ENCODE peak calls at places on chromosomes 2 and 18, in five cellular contexts. One of them, this sample, is unnamed.

GRCh38 chr2:197708331-197708730 is 3.2 kb downstream of the MARS2 start:
- DNase-seq in mesenchymal stem cell: peak; percentile 49
- DNase-seq in foreskin keratinocyte: peak; percentile 84
- DNase-seq in heart left ventricle: no peak
- DNase-seq in effector memory CD4-positive, alpha-beta T cell: no peak
- DNase-seq in this sample: no peak

GRCh38 chr2:29920130-29920577 is 1.2 kb downstream of the ALK start:
- DNase-seq in mesenchymal stem cell: peak; percentile 28
- DNase-seq in foreskin keratinocyte: peak; percentile 25
- DNase-seq in heart left ventricle: peak; percentile 53
- DNase-seq in effector memory CD4-positive, alpha-beta T cell: no peak
- DNase-seq in this sample: peak; percentile 85

GRCh38 chr2:28404086-28404485 is 11.4 kb downstream of the FOSL2 start:
- DNase-seq in mesenchymal stem cell: no peak
- DNase-seq in foreskin keratinocyte: no peak
- DNase-seq in heart left ventricle: no peak
- DNase-seq in effector memory CD4-positive, alpha-beta T cell: no peak
- DNase-seq in this sample: no peak

GRCh38 chr2:694174-694573 is 17.0 kb upstream of the TMEM18 start:
- DNase-seq in mesenchymal stem cell: peak; percentile 53
- DNase-seq in foreskin keratinocyte: no peak
- DNase-seq in heart left ventricle: no peak
- DNase-seq in effector memory CD4-positive, alpha-beta T cell: no peak
- DNase-seq in this sample: no peak

GRCh38 chr2:136112317-136112891 is 5.5 kb downstream of the CXCR4 start:
- DNase-seq in mesenchymal stem cell: no peak
- DNase-seq in foreskin keratinocyte: no peak
- DNase-seq in heart left ventricle: no peak
- DNase-seq in effector memory CD4-positive, alpha-beta T cell: no peak
- DNase-seq in this sample: no peak

GRCh38 chr18:47380153-47380552 is 128.7 kb upstream of the SKOR2 start:
- DNase-seq in mesenchymal stem cell: no peak
- DNase-seq in foreskin keratinocyte: no peak
- DNase-seq in heart left ventricle: no peak
- DNase-seq in effector memory CD4-positive, alpha-beta T cell: no peak
- DNase-seq in this sample: no peak

GRCh38 chr18:68916734-68917133 is 118.9 kb downstream of the CCDC102B start:
- DNase-seq in mesenchymal stem cell: no peak
- DNase-seq in foreskin keratinocyte: peak; percentile 75
- DNase-seq in heart left ventricle: no peak
- DNase-seq in effector memory CD4-positive, alpha-beta T cell: no peak
- DNase-seq in this sample: no peak

GRCh38 chr2:69436594-69436936 is 670 bp downstream of the NFU1 start:
- DNase-seq in mesenchymal stem cell: no peak
- DNase-seq in foreskin keratinocyte: no peak
- DNase-seq in heart left ventricle: no peak
- DNase-seq in effector memory CD4-positive, alpha-beta T cell: no peak
- DNase-seq in this sample: no peak

GRCh38 chr18:57846258-57846657 is 43.1 kb upstream of the ATP8B1 start:
- DNase-seq in mesenchymal stem cell: peak; percentile 49
- DNase-seq in foreskin keratinocyte: peak; percentile 60
- DNase-seq in heart left ventricle: no peak
- DNase-seq in effector memory CD4-positive, alpha-beta T cell: no peak
- DNase-seq in this sample: peak; percentile 82

GRCh38 chr2:196330645-196331044 is 159.3 kb upstream of the STK17B start:
- DNase-seq in mesenchymal stem cell: no peak
- DNase-seq in foreskin keratinocyte: no peak
- DNase-seq in heart left ventricle: no peak
- DNase-seq in effector memory CD4-positive, alpha-beta T cell: no peak
- DNase-seq in this sample: peak; percentile 46

GRCh38 chr2:178796079-178796677 is 11.0 kb downstream of the TTN start:
- DNase-seq in mesenchymal stem cell: peak; percentile 38
- DNase-seq in foreskin keratinocyte: peak; percentile 23
- DNase-seq in heart left ventricle: no peak
- DNase-seq in effector memory CD4-positive, alpha-beta T cell: no peak
- DNase-seq in this sample: peak; percentile 41

GRCh38 chr2:154992826-154993225 is 294.3 kb downstream of the KCNJ3 start:
- DNase-seq in mesenchymal stem cell: no peak
- DNase-seq in foreskin keratinocyte: no peak
- DNase-seq in heart left ventricle: peak; percentile 7
- DNase-seq in effector memory CD4-positive, alpha-beta T cell: no peak
- DNase-seq in this sample: no peak

GRCh38 chr2:20666364-20667150 is at the start of gene GDF7:
- DNase-seq in mesenchymal stem cell: peak; percentile 32
- DNase-seq in foreskin keratinocyte: no peak
- DNase-seq in heart left ventricle: peak; percentile 62
- DNase-seq in effector memory CD4-positive, alpha-beta T cell: peak; percentile 6
- DNase-seq in this sample: no peak

GRCh38 chr2:28956415-28956826 is 24.7 kb upstream of the TOGARAM2 start:
- DNase-seq in mesenchymal stem cell: peak; percentile 54
- DNase-seq in foreskin keratinocyte: no peak
- DNase-seq in heart left ventricle: no peak
- DNase-seq in effector memory CD4-positive, alpha-beta T cell: no peak
- DNase-seq in this sample: peak; percentile 47

GRCh38 chr2:138948070-138948539 is 167.9 kb upstream of the NXPH2 start:
- DNase-seq in mesenchymal stem cell: peak; percentile 97
- DNase-seq in foreskin keratinocyte: peak; percentile 99
- DNase-seq in heart left ventricle: peak; percentile 21
- DNase-seq in effector memory CD4-positive, alpha-beta T cell: no peak
- DNase-seq in this sample: peak; percentile 91

GRCh38 chr2:152171733-152172132 is 3.8 kb downstream of the STAM2 start:
- DNase-seq in mesenchymal stem cell: peak; percentile 24
- DNase-seq in foreskin keratinocyte: peak; percentile 67
- DNase-seq in heart left ventricle: no peak
- DNase-seq in effector memory CD4-positive, alpha-beta T cell: no peak
- DNase-seq in this sample: no peak

GRCh38 chr2:46814562-46814961 is 101.0 kb downstream of the MCFD2 start:
- DNase-seq in mesenchymal stem cell: no peak
- DNase-seq in foreskin keratinocyte: no peak
- DNase-seq in heart left ventricle: no peak
- DNase-seq in effector memory CD4-positive, alpha-beta T cell: no peak
- DNase-seq in this sample: no peak

GRCh38 chr18:2651981-2652380 is 3.5 kb upstream of the SMCHD1 start:
- DNase-seq in mesenchymal stem cell: no peak
- DNase-seq in foreskin keratinocyte: no peak
- DNase-seq in heart left ventricle: no peak
- DNase-seq in effector memory CD4-positive, alpha-beta T cell: no peak
- DNase-seq in this sample: no peak

GRCh38 chr2:30261695-30262211 is 30.4 kb downstream of the LBH start:
- DNase-seq in mesenchymal stem cell: no peak
- DNase-seq in foreskin keratinocyte: no peak
- DNase-seq in heart left ventricle: no peak
- DNase-seq in effector memory CD4-positive, alpha-beta T cell: no peak
- DNase-seq in this sample: no peak

GRCh38 chr18:22624171-22624570 is 206.5 kb upstream of the CTAGE1 start:
- DNase-seq in mesenchymal stem cell: no peak
- DNase-seq in foreskin keratinocyte: no peak
- DNase-seq in heart left ventricle: no peak
- DNase-seq in effector memory CD4-positive, alpha-beta T cell: no peak
- DNase-seq in this sample: no peak

GRCh38 chr2:63035686-63036085 is 14.9 kb upstream of the OTX1 start:
- DNase-seq in mesenchymal stem cell: no peak
- DNase-seq in foreskin keratinocyte: no peak
- DNase-seq in heart left ventricle: no peak
- DNase-seq in effector memory CD4-positive, alpha-beta T cell: no peak
- DNase-seq in this sample: peak; percentile 39

GRCh38 chr2:157874997-157875719 is 972 bp downstream of the ACVR1 start:
- DNase-seq in mesenchymal stem cell: peak; percentile 82
- DNase-seq in foreskin keratinocyte: peak; percentile 92
- DNase-seq in heart left ventricle: peak; percentile 46
- DNase-seq in effector memory CD4-positive, alpha-beta T cell: no peak
- DNase-seq in this sample: peak; percentile 44

GRCh38 chr2:227608469-227609338 is 5.9 kb downstream of the SCYGR3 start:
- DNase-seq in mesenchymal stem cell: no peak
- DNase-seq in foreskin keratinocyte: no peak
- DNase-seq in heart left ventricle: no peak
- DNase-seq in effector memory CD4-positive, alpha-beta T cell: no peak
- DNase-seq in this sample: no peak

GRCh38 chr2:15243762-15244161 is 317.4 kb downstream of the NBAS start:
- DNase-seq in mesenchymal stem cell: peak; percentile 20
- DNase-seq in foreskin keratinocyte: peak; percentile 45
- DNase-seq in heart left ventricle: no peak
- DNase-seq in effector memory CD4-positive, alpha-beta T cell: no peak
- DNase-seq in this sample: peak; percentile 68

GRCh38 chr18:77478619-77479018 is 229.0 kb downstream of the GALR1 start:
- DNase-seq in mesenchymal stem cell: no peak
- DNase-seq in foreskin keratinocyte: no peak
- DNase-seq in heart left ventricle: peak; percentile 76
- DNase-seq in effector memory CD4-positive, alpha-beta T cell: no peak
- DNase-seq in this sample: no peak

GRCh38 chr2:84496386-84496785 is 19.9 kb upstream of the DNAH6 start:
- DNase-seq in mesenchymal stem cell: no peak
- DNase-seq in foreskin keratinocyte: peak; percentile 65
- DNase-seq in heart left ventricle: no peak
- DNase-seq in effector memory CD4-positive, alpha-beta T cell: no peak
- DNase-seq in this sample: no peak

GRCh38 chr2:72147303-72147970 is at the start of gene CYP26B1:
- DNase-seq in mesenchymal stem cell: no peak
- DNase-seq in foreskin keratinocyte: no peak
- DNase-seq in heart left ventricle: peak; percentile 17
- DNase-seq in effector memory CD4-positive, alpha-beta T cell: no peak
- DNase-seq in this sample: peak; percentile 43

GRCh38 chr2:203720922-203721672 is 14.7 kb downstream of the CD28 start:
- DNase-seq in mesenchymal stem cell: no peak
- DNase-seq in foreskin keratinocyte: no peak
- DNase-seq in heart left ventricle: no peak
- DNase-seq in effector memory CD4-positive, alpha-beta T cell: no peak
- DNase-seq in this sample: no peak

GRCh38 chr2:287471-287885 is 413 bp downstream of the ALKAL2 start:
- DNase-seq in mesenchymal stem cell: peak; percentile 45
- DNase-seq in foreskin keratinocyte: no peak
- DNase-seq in heart left ventricle: no peak
- DNase-seq in effector memory CD4-positive, alpha-beta T cell: no peak
- DNase-seq in this sample: peak; percentile 35

GRCh38 chr18:78240867-78241266 is 738.8 kb upstream of the SALL3 start:
- DNase-seq in mesenchymal stem cell: no peak
- DNase-seq in foreskin keratinocyte: no peak
- DNase-seq in heart left ventricle: no peak
- DNase-seq in effector memory CD4-positive, alpha-beta T cell: no peak
- DNase-seq in this sample: no peak

GRCh38 chr2:158539176-158539895 is 82.6 kb downstream of the PKP4 start:
- DNase-seq in mesenchymal stem cell: peak; percentile 67
- DNase-seq in foreskin keratinocyte: peak; percentile 82
- DNase-seq in heart left ventricle: peak; percentile 39
- DNase-seq in effector memory CD4-positive, alpha-beta T cell: no peak
- DNase-seq in this sample: peak; percentile 90

GRCh38 chr2:39981877-39982276 is 202.8 kb upstream of the THUMPD2 start:
- DNase-seq in mesenchymal stem cell: no peak
- DNase-seq in foreskin keratinocyte: no peak
- DNase-seq in heart left ventricle: no peak
- DNase-seq in effector memory CD4-positive, alpha-beta T cell: no peak
- DNase-seq in this sample: no peak

GRCh38 chr18:77560334-77560970 is 310.8 kb downstream of the GALR1 start:
- DNase-seq in mesenchymal stem cell: no peak
- DNase-seq in foreskin keratinocyte: peak; percentile 0
- DNase-seq in heart left ventricle: no peak
- DNase-seq in effector memory CD4-positive, alpha-beta T cell: no peak
- DNase-seq in this sample: no peak

GRCh38 chr2:47626664-47627063 is 156.3 kb upstream of the MSH6 start:
- DNase-seq in mesenchymal stem cell: no peak
- DNase-seq in foreskin keratinocyte: no peak
- DNase-seq in heart left ventricle: no peak
- DNase-seq in effector memory CD4-positive, alpha-beta T cell: no peak
- DNase-seq in this sample: no peak

GRCh38 chr2:134310450-134311079 is 56.7 kb downstream of the MGAT5 start:
- DNase-seq in mesenchymal stem cell: no peak
- DNase-seq in foreskin keratinocyte: no peak
- DNase-seq in heart left ventricle: no peak
- DNase-seq in effector memory CD4-positive, alpha-beta T cell: no peak
- DNase-seq in this sample: no peak
- H3K4me1 ChIP-seq in mesenchymal stem cell: peaks cover 8% of the 10 kb centered on the region
- H3K4me1 ChIP-seq in foreskin keratinocyte: peaks cover 12% of the 10 kb centered on the region
- H3K4me1 ChIP-seq in heart left ventricle: peaks cover 55% of the 10 kb centered on the region
- H3K4me1 ChIP-seq in effector memory CD4-positive, alpha-beta T cell: peaks cover 14% of the 10 kb centered on the region
- H3K4me1 ChIP-seq in this sample: peaks cover 11% of the 10 kb centered on the region

GRCh38 chr2:240573516-240574385 is 5.5 kb downstream of the RNPEPL1 start:
- DNase-seq in mesenchymal stem cell: no peak
- DNase-seq in foreskin keratinocyte: no peak
- DNase-seq in heart left ventricle: no peak
- DNase-seq in effector memory CD4-positive, alpha-beta T cell: no peak
- DNase-seq in this sample: no peak

GRCh38 chr2:240573071-240573515 is 4.8 kb downstream of the RNPEPL1 start:
- DNase-seq in mesenchymal stem cell: no peak
- DNase-seq in foreskin keratinocyte: no peak
- DNase-seq in heart left ventricle: no peak
- DNase-seq in effector memory CD4-positive, alpha-beta T cell: no peak
- DNase-seq in this sample: no peak

GRCh38 chr2:240571314-240571973 is 3.2 kb downstream of the RNPEPL1 start:
- DNase-seq in mesenchymal stem cell: no peak
- DNase-seq in foreskin keratinocyte: no peak
- DNase-seq in heart left ventricle: no peak
- DNase-seq in effector memory CD4-positive, alpha-beta T cell: no peak
- DNase-seq in this sample: no peak

GRCh38 chr2:240570531-240571313 is 2.4 kb downstream of the RNPEPL1 start:
- DNase-seq in mesenchymal stem cell: no peak
- DNase-seq in foreskin keratinocyte: no peak
- DNase-seq in heart left ventricle: no peak
- DNase-seq in effector memory CD4-positive, alpha-beta T cell: no peak
- DNase-seq in this sample: no peak

GRCh38 chr2:240572141-240573031 is 4.1 kb downstream of the RNPEPL1 start:
- DNase-seq in mesenchymal stem cell: no peak
- DNase-seq in foreskin keratinocyte: no peak
- DNase-seq in heart left ventricle: no peak
- DNase-seq in effector memory CD4-positive, alpha-beta T cell: no peak
- DNase-seq in this sample: no peak
- H3K4me1 ChIP-seq in mesenchymal stem cell: peaks cover 34% of the 10 kb centered on the region
- H3K4me1 ChIP-seq in foreskin keratinocyte: no peaks in the 10 kb centered on the region
- H3K4me1 ChIP-seq in heart left ventricle: peaks cover 30% of the 10 kb centered on the region
- H3K4me1 ChIP-seq in effector memory CD4-positive, alpha-beta T cell: peaks cover 35% of the 10 kb centered on the region
- H3K4me1 ChIP-seq in this sample: peaks cover 2% of the 10 kb centered on the region

GRCh38 chr2:128316777-128317185 is 1.9 kb downstream of the HS6ST1 start:
- DNase-seq in mesenchymal stem cell: no peak
- DNase-seq in foreskin keratinocyte: no peak
- DNase-seq in heart left ventricle: no peak
- DNase-seq in effector memory CD4-positive, alpha-beta T cell: no peak
- DNase-seq in this sample: no peak

GRCh38 chr2:128314348-128315121 is 4.1 kb downstream of the HS6ST1 start:
- DNase-seq in mesenchymal stem cell: no peak
- DNase-seq in foreskin keratinocyte: no peak
- DNase-seq in heart left ventricle: peak; percentile 6
- DNase-seq in effector memory CD4-positive, alpha-beta T cell: no peak
- DNase-seq in this sample: no peak

GRCh38 chr2:128315829-128316776 is 2.6 kb downstream of the HS6ST1 start:
- DNase-seq in mesenchymal stem cell: peak; percentile 80
- DNase-seq in foreskin keratinocyte: peak; percentile 30
- DNase-seq in heart left ventricle: peak; percentile 8
- DNase-seq in effector memory CD4-positive, alpha-beta T cell: no peak
- DNase-seq in this sample: no peak

GRCh38 chr2:128314026-128314347 is 4.7 kb downstream of the HS6ST1 start:
- DNase-seq in mesenchymal stem cell: no peak
- DNase-seq in foreskin keratinocyte: no peak
- DNase-seq in heart left ventricle: no peak
- DNase-seq in effector memory CD4-positive, alpha-beta T cell: no peak
- DNase-seq in this sample: no peak

GRCh38 chr2:128315122-128315828 is 3.4 kb downstream of the HS6ST1 start:
- DNase-seq in mesenchymal stem cell: no peak
- DNase-seq in foreskin keratinocyte: no peak
- DNase-seq in heart left ventricle: peak; percentile 4
- DNase-seq in effector memory CD4-positive, alpha-beta T cell: no peak
- DNase-seq in this sample: no peak
- H3K4me1 ChIP-seq in mesenchymal stem cell: peaks cover 38% of the 10 kb centered on the region
- H3K4me1 ChIP-seq in foreskin keratinocyte: peaks cover 6% of the 10 kb centered on the region
- H3K4me1 ChIP-seq in heart left ventricle: peaks cover 36% of the 10 kb centered on the region
- H3K4me1 ChIP-seq in effector memory CD4-positive, alpha-beta T cell: peaks cover 28% of the 10 kb centered on the region
- H3K4me1 ChIP-seq in this sample: peaks cover 31% of the 10 kb centered on the region

GRCh38 chr18:6570581-6571238 is 156.0 kb upstream of the L3MBTL4 start:
- DNase-seq in mesenchymal stem cell: no peak
- DNase-seq in foreskin keratinocyte: no peak
- DNase-seq in heart left ventricle: no peak
- DNase-seq in effector memory CD4-positive, alpha-beta T cell: no peak
- DNase-seq in this sample: no peak
- H3K4me1 ChIP-seq in mesenchymal stem cell: no peaks in the 10 kb centered on the region
- H3K4me1 ChIP-seq in foreskin keratinocyte: peaks cover 6% of the 10 kb centered on the region
- H3K4me1 ChIP-seq in heart left ventricle: no peaks in the 10 kb centered on the region
- H3K4me1 ChIP-seq in effector memory CD4-positive, alpha-beta T cell: no peaks in the 10 kb centered on the region
- H3K4me1 ChIP-seq in this sample: no peaks in the 10 kb centered on the region